ENCODE peak calls at places on chromosome 17, in four cellular contexts. A is Calu3, P is esophagus squamous epithelium, G is colonic mucosa. J is an unnamed sample.

GRCh38 chr17:40121886-40122465 is at the start of gene MSL1:
- DNase-seq in A (peak; percentile 100), G (peak; percentile 90), P (no peak), J (peak; percentile 88)

GRCh38 chr17:67157732-67158639 is 87.0 kb downstream of the HELZ start:
- DNase-seq in G (no peak), P (no peak), A (no peak), J (no peak)

GRCh38 chr17:71063127-71063526 is 893.8 kb downstream of the KCNJ2 start:
- DNase-seq in G (no peak), A (no peak), P (no peak), J (no peak)

GRCh38 chr17:63275318-63275967 is 170.7 kb downstream of the CYB561 start:
- DNase-seq in G (no peak), A (peak; percentile 24), P (no peak), J (no peak)

GRCh38 chr17:55576237-55576998 is 65.2 kb upstream of the SMIM36 start:
- DNase-seq in A (peak; percentile 33), P (no peak), G (no peak), J (no peak)

GRCh38 chr17:49216482-49216881 is 6.0 kb downstream of the ABI3 start:
- DNase-seq in A (no peak), G (no peak), P (no peak), J (no peak)

GRCh38 chr17:42895185-42895555 is 5.4 kb upstream of the G6PC1 start:
- DNase-seq in G (peak; percentile 47), A (peak; percentile 70), P (no peak), J (no peak)

GRCh38 chr17:71830916-71831315 is 289.9 kb upstream of the SOX9 start:
- DNase-seq in P (no peak), G (no peak), A (no peak), J (peak; percentile 28)

GRCh38 chr17:79865351-79866210 is 26.3 kb upstream of the CBX4 start:
- DNase-seq in G (no peak), P (no peak), A (no peak), J (no peak)

GRCh38 chr17:1752425-1752941 is 9.4 kb upstream of the SERPINF1 start:
- DNase-seq in G (no peak), P (no peak), A (peak; percentile 34), J (no peak)

GRCh38 chr17:45756266-45756989 is 27.7 kb upstream of the CRHR1 start:
- DNase-seq in P (no peak), A (no peak), G (no peak), J (no peak)
- TF ChIP-seq CTCF in P (no peak), A (no peak), G (no peak), J (no peak)

GRCh38 chr17:37081287-37081686 is 132.5 kb downstream of the AATF start:
- DNase-seq in A (no peak), P (no peak), G (no peak), J (no peak)
- TF ChIP-seq CTCF in A (no peak), P (no peak), G (no peak), J (no peak)

GRCh38 chr17:60109161-60109560 is 30.4 kb upstream of the HEATR6 start:
- DNase-seq in P (no peak), A (no peak), G (no peak), J (no peak)

GRCh38 chr17:60108712-60109111 is 30.0 kb upstream of the HEATR6 start:
- DNase-seq in G (no peak), P (no peak), A (no peak), J (no peak)

GRCh38 chr17:60107526-60108257 is 29.0 kb upstream of the HEATR6 start:
- DNase-seq in G (no peak), A (no peak), P (no peak), J (no peak)

GRCh38 chr17:60103957-60104356 is 25.2 kb upstream of the HEATR6 start:
- DNase-seq in A (no peak), G (no peak), P (no peak), J (no peak)

DNA sequence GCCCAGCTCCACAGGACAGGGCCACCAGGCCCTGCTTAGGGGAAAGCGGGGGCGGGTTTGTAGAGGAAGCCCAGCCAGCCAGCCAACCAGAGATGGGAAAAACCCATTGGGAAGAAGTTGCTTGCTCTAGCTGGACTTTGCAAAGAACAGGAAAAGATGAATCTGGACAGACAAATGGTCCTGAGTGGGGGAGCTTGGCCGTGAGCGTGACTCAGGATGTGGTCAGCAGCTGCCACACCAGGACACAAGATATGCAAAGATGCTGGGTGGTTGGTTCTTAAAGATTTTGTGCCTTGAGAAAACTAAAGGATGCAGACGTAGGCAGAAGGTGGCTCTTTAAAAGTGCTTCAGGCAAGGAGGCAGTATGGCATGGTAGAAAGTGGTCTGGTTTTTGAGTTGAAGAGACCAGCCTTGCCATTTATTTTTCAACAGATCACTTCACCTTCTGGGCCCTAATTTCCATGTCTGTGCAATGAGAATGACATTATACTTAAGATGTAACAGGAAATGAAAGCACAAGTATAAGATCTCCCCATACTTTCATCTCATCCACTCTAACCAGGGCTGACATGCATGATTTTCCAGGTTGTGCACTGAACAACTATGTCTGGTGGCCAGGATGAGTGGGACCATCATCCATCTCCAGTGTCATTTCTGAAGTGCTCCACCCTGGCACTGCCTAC is 27.8 kb upstream of the HEATR6 start:
- DNase-seq in A (no peak), G (no peak), P (no peak), J (no peak)
- TF ChIP-seq CTCF in A (no peak), G (no peak), P (no peak), J (no peak)

GRCh38 chr17:18378205-18378505 is 577 bp downstream of the EVPLL start:
- DNase-seq in P (no peak), G (no peak), A (no peak), J (no peak)

GRCh38 chr17:18380471-18381157 is 3.0 kb downstream of the EVPLL start:
- DNase-seq in P (no peak), A (no peak), G (no peak), J (no peak)

GRCh38 chr17:18379246-18380146 is 1.9 kb downstream of the EVPLL start:
- DNase-seq in A (no peak), G (no peak), P (no peak), J (no peak)

GRCh38 chr17:18374216-18374615 is 3.4 kb upstream of the EVPLL start:
- DNase-seq in P (no peak), G (no peak), A (no peak), J (no peak)

GRCh38 chr17:18377437-18378204 is at the start of gene EVPLL:
- DNase-seq in A (peak; percentile 74), P (no peak), G (peak; percentile 81), J (no peak)
- TF ChIP-seq CTCF in A (no peak), P (no peak), G (no peak), J (no peak)

GRCh38 chr17:32941419-32942032 is 13.6 kb downstream of the TMEM98 start:
- DNase-seq in P (no peak), A (no peak), G (no peak), J (no peak)

GRCh38 chr17:32944248-32945020 is 16.5 kb downstream of the TMEM98 start:
- DNase-seq in A (no peak), G (no peak), P (no peak), J (no peak)

GRCh38 chr17:32943206-32943605 is 15.3 kb downstream of the TMEM98 start:
- DNase-seq in P (no peak), G (no peak), A (no peak), J (no peak)

GRCh38 chr17:32946375-32947135 is 18.6 kb downstream of the TMEM98 start:
- DNase-seq in A (no peak), P (no peak), G (no peak), J (no peak)

DNA sequence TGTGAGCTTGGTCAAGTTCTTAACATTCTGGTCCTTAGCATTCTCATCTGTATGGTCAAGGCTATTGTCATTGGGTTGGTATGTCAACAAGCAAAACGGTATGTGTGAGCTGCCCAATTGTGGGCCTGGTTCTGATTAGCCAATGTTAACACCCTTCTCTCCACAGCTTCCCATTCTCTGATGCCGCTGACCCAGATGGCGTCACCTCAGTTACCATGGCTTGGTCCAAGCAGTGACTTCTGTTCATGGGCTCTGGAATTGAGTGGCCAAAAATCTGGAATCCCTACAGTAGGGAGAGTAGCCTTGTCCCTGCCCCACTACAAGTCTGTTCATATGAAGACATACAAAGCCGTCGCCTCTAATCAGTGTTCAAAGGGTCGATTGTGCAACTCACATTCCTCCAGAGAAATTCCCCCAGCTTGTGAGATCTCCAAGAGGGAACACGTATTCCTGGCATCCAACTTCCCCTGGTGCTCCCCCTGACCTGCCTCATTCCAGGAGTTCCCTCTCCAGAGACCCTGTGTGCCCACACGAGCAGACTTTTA is 15.8 kb downstream of the TMEM98 start:
- DNase-seq in G (no peak), A (no peak), P (no peak), J (no peak)
- TF ChIP-seq CTCF in G (no peak), A (no peak), P (no peak), J (no peak)

GRCh38 chr17:28370035-28370743 is at the start of gene VTN:
- DNase-seq in G (no peak), A (peak; percentile 22), P (no peak), J (no peak)

GRCh38 chr17:28370744-28371103 is 617 bp upstream of the VTN start:
- DNase-seq in A (no peak), P (no peak), G (no peak), J (no peak)

GRCh38 chr17:28368915-28369683 is 1.0 kb downstream of the VTN start:
- DNase-seq in G (no peak), P (no peak), A (no peak), J (no peak)

GRCh38 chr17:28368306-28368831 is 1.7 kb downstream of the VTN start:
- DNase-seq in P (no peak), G (no peak), A (no peak), J (no peak)

GRCh38 chr17:28369684-28370034 is 448 bp downstream of the VTN start:
- DNase-seq in A (no peak), P (no peak), G (no peak), J (no peak)
- TF ChIP-seq CTCF in A (no peak), P (no peak), G (no peak), J (no peak)

GRCh38 chr17:75460295-75460694 is 3.9 kb downstream of the TMEM94 start:
- DNase-seq in G (no peak), A (no peak), P (no peak), J (no peak)
- TF ChIP-seq CTCF in G (no peak), A (no peak), P (no peak), J (no peak)

DNA sequence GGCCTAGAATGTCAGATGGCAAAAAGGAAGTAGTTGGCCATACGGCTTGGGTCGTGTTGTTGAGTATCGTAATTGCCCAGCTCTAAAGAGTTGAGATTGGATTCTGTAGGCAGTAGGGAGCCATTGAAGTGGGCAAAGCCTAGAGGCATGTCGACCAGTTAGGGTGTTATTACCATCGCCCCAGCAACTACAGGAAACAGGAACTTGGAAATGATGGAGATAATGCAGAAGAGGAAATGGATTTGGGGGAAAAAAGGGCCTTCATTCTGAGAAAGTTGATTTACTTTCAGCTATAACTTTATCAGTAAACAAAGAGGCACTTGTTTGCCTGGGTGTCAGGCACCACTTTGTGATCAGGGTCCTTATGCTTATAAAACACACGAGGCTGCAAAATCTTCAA is 52.6 kb downstream of the COX10 start:
- DNase-seq in P (no peak), A (no peak), G (no peak), J (no peak)
- TF ChIP-seq CTCF in P (no peak), A (no peak), G (no peak), J (no peak)

GRCh38 chr17:77889866-77890760 is 68.4 kb upstream of the TNRC6C start:
- DNase-seq in G (no peak), A (no peak), P (no peak), J (no peak)
- TF ChIP-seq CTCF in G (no peak), A (no peak), P (no peak), J (no peak)

J was measured in endothelial cell.